ENCODE peak calls at places on chromosomes 13 and 19, in six cellular contexts. One of them, this sample, is unnamed.

GRCh38 chr19:16462757-16463250 is 9.0 kb downstream of the EPS15L1 start:
- DNase-seq in T-helper 2 cell: peak
- DNase-seq in Daoy: peak
- DNase-seq in GM13977: no peak
- DNase-seq in sciatic nerve: no peak
- DNase-seq in A673: no peak
- DNase-seq in this sample: no peak

GRCh38 chr19:51501594-51502263 is at the start of gene SIGLEC12:
- DNase-seq in sciatic nerve: peak
- DNase-seq in GM13977: no peak
- DNase-seq in T-helper 2 cell: peak
- DNase-seq in A673: no peak
- DNase-seq in Daoy: no peak
- DNase-seq in this sample: peak

GRCh38 chr13:85521586-85521985 is 277.6 kb downstream of the SLITRK6 start:
- DNase-seq in sciatic nerve: no peak
- DNase-seq in T-helper 2 cell: no peak
- DNase-seq in GM13977: no peak
- DNase-seq in Daoy: no peak
- DNase-seq in A673: peak
- DNase-seq in this sample: no peak

GRCh38 chr19:1864480-1865171 is 1.2 kb upstream of the KLF16 start:
- DNase-seq in sciatic nerve: peak
- DNase-seq in A673: peak
- DNase-seq in T-helper 2 cell: peak
- DNase-seq in GM13977: peak
- DNase-seq in Daoy: peak
- DNase-seq in this sample: peak

GRCh38 chr13:113802090-113802531 is 43.1 kb downstream of the TMEM255B start:
- DNase-seq in T-helper 2 cell: no peak
- DNase-seq in A673: no peak
- DNase-seq in sciatic nerve: peak
- DNase-seq in Daoy: peak
- DNase-seq in GM13977: no peak
- DNase-seq in this sample: no peak

GRCh38 chr19:36665832-36666231 is 805 bp downstream of the ZNF461 start:
- DNase-seq in sciatic nerve: no peak
- DNase-seq in Daoy: no peak
- DNase-seq in T-helper 2 cell: peak
- DNase-seq in A673: no peak
- DNase-seq in GM13977: no peak
- DNase-seq in this sample: no peak

GRCh38 chr13:39692650-39693438 is 37.4 kb downstream of the COG6 start:
- DNase-seq in T-helper 2 cell: no peak
- DNase-seq in A673: no peak
- DNase-seq in Daoy: no peak
- DNase-seq in sciatic nerve: no peak
- DNase-seq in GM13977: no peak
- DNase-seq in this sample: no peak

GRCh38 chr19:40528078-40528477 is 48.6 kb upstream of the SHKBP1 start:
- DNase-seq in A673: no peak
- DNase-seq in Daoy: no peak
- DNase-seq in GM13977: no peak
- DNase-seq in sciatic nerve: no peak
- DNase-seq in T-helper 2 cell: no peak
- DNase-seq in this sample: no peak

GRCh38 chr13:74485757-74486156 is 351.6 kb upstream of the KLF12 start:
- DNase-seq in Daoy: no peak
- DNase-seq in GM13977: no peak
- DNase-seq in sciatic nerve: no peak
- DNase-seq in A673: no peak
- DNase-seq in T-helper 2 cell: no peak
- DNase-seq in this sample: no peak

GRCh38 chr13:71015021-71015420 is 852.0 kb downstream of the DACH1 start:
- DNase-seq in Daoy: no peak
- DNase-seq in T-helper 2 cell: no peak
- DNase-seq in GM13977: no peak
- DNase-seq in A673: no peak
- DNase-seq in sciatic nerve: no peak
- DNase-seq in this sample: no peak

GRCh38 chr19:12293771-12294307 is 844 bp downstream of the ZNF44 start:
- DNase-seq in T-helper 2 cell: peak
- DNase-seq in GM13977: peak
- DNase-seq in sciatic nerve: peak
- DNase-seq in A673: peak
- DNase-seq in Daoy: peak
- DNase-seq in this sample: peak

GRCh38 chr13:103100795-103101194 is 34.6 kb upstream of the SLC10A2 start:
- DNase-seq in A673: no peak
- DNase-seq in GM13977: no peak
- DNase-seq in Daoy: no peak
- DNase-seq in T-helper 2 cell: no peak
- DNase-seq in sciatic nerve: no peak
- DNase-seq in this sample: no peak

GRCh38 chr19:35015576-35016351 is 14.5 kb upstream of the SCN1B start:
- DNase-seq in sciatic nerve: no peak
- DNase-seq in Daoy: peak
- DNase-seq in GM13977: no peak
- DNase-seq in T-helper 2 cell: no peak
- DNase-seq in A673: no peak
- DNase-seq in this sample: no peak

GRCh38 chr19:15404780-15405211 is 14.0 kb downstream of the AKAP8L start:
- DNase-seq in T-helper 2 cell: no peak
- DNase-seq in GM13977: no peak
- DNase-seq in Daoy: no peak
- DNase-seq in sciatic nerve: peak
- DNase-seq in A673: no peak
- DNase-seq in this sample: no peak

GRCh38 chr19:34577531-34578101 is 96.1 kb downstream of the WTIP start:
- DNase-seq in A673: no peak
- DNase-seq in Daoy: no peak
- DNase-seq in GM13977: no peak
- DNase-seq in T-helper 2 cell: no peak
- DNase-seq in sciatic nerve: no peak
- DNase-seq in this sample: no peak

GRCh38 chr19:40801449-40802299 is 2.7 kb downstream of the EGLN2 start:
- DNase-seq in Daoy: no peak
- DNase-seq in GM13977: no peak
- DNase-seq in T-helper 2 cell: no peak
- DNase-seq in A673: no peak
- DNase-seq in sciatic nerve: no peak
- DNase-seq in this sample: no peak

GRCh38 chr19:13181747-13182388 is 31.7 kb downstream of the IER2 start:
- DNase-seq in A673: peak
- DNase-seq in Daoy: peak
- DNase-seq in GM13977: peak
- DNase-seq in sciatic nerve: peak
- DNase-seq in T-helper 2 cell: no peak
- DNase-seq in this sample: peak

GRCh38 chr13:114067381-114067885 is 65.0 kb downstream of the RASA3 start:
- DNase-seq in Daoy: no peak
- DNase-seq in sciatic nerve: peak
- DNase-seq in A673: no peak
- DNase-seq in T-helper 2 cell: peak
- DNase-seq in GM13977: peak
- DNase-seq in this sample: peak

GRCh38 chr19:44640518-44640917 is 3.2 kb upstream of the PVR start:
- DNase-seq in GM13977: no peak
- DNase-seq in sciatic nerve: no peak
- DNase-seq in Daoy: peak
- DNase-seq in A673: no peak
- DNase-seq in T-helper 2 cell: no peak
- DNase-seq in this sample: no peak

GRCh38 chr13:23515116-23515515 is 55.1 kb upstream of the TNFRSF19 start:
- DNase-seq in GM13977: no peak
- DNase-seq in sciatic nerve: no peak
- DNase-seq in T-helper 2 cell: no peak
- DNase-seq in Daoy: no peak
- DNase-seq in A673: no peak
- DNase-seq in this sample: no peak

GRCh38 chr13:42747399-42747873 is 33.9 kb upstream of the FAM216B start:
- DNase-seq in sciatic nerve: no peak
- DNase-seq in T-helper 2 cell: no peak
- DNase-seq in GM13977: no peak
- DNase-seq in A673: no peak
- DNase-seq in Daoy: peak
- DNase-seq in this sample: no peak